ENCODE peak calls at places on chromosomes 16 and 17, in seven cellular contexts. One of them, this sample, is unnamed.
A peak's percentile ranks its signal among the peaks of the same experiment; 100 is the strongest.

GRCh38 chr17:45425984-45426413 is 6.7 kb downstream of the ARHGAP27 start:
- DNase-seq in heart right ventricle: no peak
- DNase-seq in upper lobe of right lung: no peak
- DNase-seq in kidney: peak; percentile 47
- DNase-seq in GM06990: no peak
- DNase-seq in cardiac muscle cell: no peak
- DNase-seq in nephron progenitor cell: no peak
- DNase-seq in this sample: no peak

GRCh38 chr17:81239714-81240555 is 817 bp downstream of the NDUFAF8 start:
- DNase-seq in heart right ventricle: no peak
- DNase-seq in upper lobe of right lung: no peak
- DNase-seq in kidney: no peak
- DNase-seq in GM06990: peak; percentile 72
- DNase-seq in cardiac muscle cell: no peak
- DNase-seq in nephron progenitor cell: no peak
- DNase-seq in this sample: no peak

GRCh38 chr17:44258811-44259351 is 9.1 kb downstream of the SLC4A1 start:
- DNase-seq in heart right ventricle: no peak
- DNase-seq in upper lobe of right lung: no peak
- DNase-seq in kidney: no peak
- DNase-seq in GM06990: no peak
- DNase-seq in cardiac muscle cell: no peak
- DNase-seq in nephron progenitor cell: no peak
- DNase-seq in this sample: no peak

GRCh38 chr17:73211745-73212144 is 18.9 kb downstream of the COG1 start:
- DNase-seq in heart right ventricle: no peak
- DNase-seq in upper lobe of right lung: no peak
- DNase-seq in kidney: no peak
- DNase-seq in GM06990: no peak
- DNase-seq in cardiac muscle cell: peak; percentile 54
- DNase-seq in nephron progenitor cell: no peak
- DNase-seq in this sample: no peak

GRCh38 chr16:30557397-30557949 is 701 bp downstream of the ZNF764 start:
- DNase-seq in heart right ventricle: no peak
- DNase-seq in upper lobe of right lung: no peak
- DNase-seq in kidney: no peak
- DNase-seq in GM06990: no peak
- DNase-seq in cardiac muscle cell: peak; percentile 8
- DNase-seq in nephron progenitor cell: no peak
- DNase-seq in this sample: no peak

GRCh38 chr17:27800522-27800921 is at the start of gene NOS2:
- DNase-seq in heart right ventricle: no peak
- DNase-seq in upper lobe of right lung: no peak
- DNase-seq in kidney: no peak
- DNase-seq in GM06990: no peak
- DNase-seq in cardiac muscle cell: no peak
- DNase-seq in nephron progenitor cell: no peak
- DNase-seq in this sample: no peak

GRCh38 chr16:57185446-57185944 is 344 bp downstream of the PSME3IP1 start:
- DNase-seq in heart right ventricle: peak; percentile 36
- DNase-seq in upper lobe of right lung: no peak
- DNase-seq in kidney: peak; percentile 83
- DNase-seq in GM06990: no peak
- DNase-seq in cardiac muscle cell: peak; percentile 68
- DNase-seq in nephron progenitor cell: peak; percentile 38
- DNase-seq in this sample: peak; percentile 4

GRCh38 chr17:40061532-40062038 is 1.2 kb upstream of the THRA start:
- DNase-seq in heart right ventricle: no peak
- DNase-seq in upper lobe of right lung: no peak
- DNase-seq in kidney: no peak
- DNase-seq in GM06990: no peak
- DNase-seq in cardiac muscle cell: no peak
- DNase-seq in nephron progenitor cell: no peak
- DNase-seq in this sample: no peak

GRCh38 chr17:76270127-76270592 is 5.0 kb downstream of the UBALD2 start:
- DNase-seq in heart right ventricle: no peak
- DNase-seq in upper lobe of right lung: no peak
- DNase-seq in kidney: peak; percentile 77
- DNase-seq in GM06990: peak; percentile 77
- DNase-seq in cardiac muscle cell: no peak
- DNase-seq in nephron progenitor cell: no peak
- DNase-seq in this sample: no peak

GRCh38 chr17:38569701-38570512 is 35.8 kb downstream of the SRCIN1 start:
- DNase-seq in heart right ventricle: no peak
- DNase-seq in upper lobe of right lung: no peak
- DNase-seq in kidney: no peak
- DNase-seq in GM06990: no peak
- DNase-seq in cardiac muscle cell: no peak
- DNase-seq in nephron progenitor cell: no peak
- DNase-seq in this sample: no peak

GRCh38 chr17:2947588-2947950 is 115.8 kb downstream of the OR1D5 start:
- DNase-seq in heart right ventricle: no peak
- DNase-seq in upper lobe of right lung: peak; percentile 52
- DNase-seq in kidney: peak; percentile 26
- DNase-seq in GM06990: no peak
- DNase-seq in cardiac muscle cell: no peak
- DNase-seq in nephron progenitor cell: no peak
- DNase-seq in this sample: no peak

GRCh38 chr17:7323731-7324437 is 5.3 kb downstream of the NEURL4 start:
- DNase-seq in heart right ventricle: peak; percentile 61
- DNase-seq in upper lobe of right lung: peak; percentile 77
- DNase-seq in kidney: peak; percentile 75
- DNase-seq in GM06990: peak; percentile 70
- DNase-seq in cardiac muscle cell: peak; percentile 40
- DNase-seq in nephron progenitor cell: peak; percentile 84
- DNase-seq in this sample: peak; percentile 77

DNA sequence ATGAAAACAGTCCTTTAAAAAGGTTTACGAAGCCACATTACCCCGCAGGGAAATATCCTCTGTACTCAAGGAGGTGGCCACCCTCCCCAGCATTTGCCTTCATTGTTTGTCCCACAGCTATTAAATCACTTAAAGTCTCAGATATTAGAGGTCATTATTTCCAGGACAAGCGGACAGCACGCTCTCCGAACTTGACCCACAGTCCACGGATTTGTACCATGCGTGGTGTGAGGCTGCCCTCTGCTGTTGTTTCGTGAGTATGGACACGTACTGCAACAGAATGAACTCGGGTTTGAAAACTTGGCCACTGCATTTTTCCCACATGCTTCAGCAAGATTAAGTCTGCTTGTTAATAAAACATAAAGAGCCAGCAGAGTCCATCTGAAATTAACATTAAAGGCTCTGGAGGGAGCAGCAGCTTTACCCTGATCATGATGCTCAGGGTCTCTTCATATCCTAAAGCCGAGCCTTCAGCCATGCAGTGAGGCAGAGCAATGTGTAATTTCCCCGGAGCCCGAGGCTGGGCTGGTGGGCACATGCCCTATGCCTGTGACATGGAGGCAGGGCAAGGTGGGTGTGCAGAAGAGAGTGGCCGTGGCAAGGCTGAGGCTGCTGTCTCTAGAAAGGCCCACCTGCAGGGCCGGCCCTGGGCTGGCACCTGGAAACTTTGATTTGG is 19.7 kb downstream of the MEAK7 start:
- DNase-seq in heart right ventricle: peak; percentile 76
- DNase-seq in upper lobe of right lung: peak; percentile 68
- DNase-seq in kidney: no peak
- DNase-seq in GM06990: no peak
- DNase-seq in cardiac muscle cell: peak; percentile 78
- DNase-seq in nephron progenitor cell: peak; percentile 75
- DNase-seq in this sample: peak; percentile 69
- TF ChIP-seq CTCF in heart right ventricle: peak; percentile 85
- TF ChIP-seq CTCF in upper lobe of right lung: peak; percentile 68
- TF ChIP-seq CTCF in kidney: peak; percentile 90
- TF ChIP-seq CTCF in GM06990: peak; percentile 47
- TF ChIP-seq CTCF in cardiac muscle cell: peak; percentile 83
- TF ChIP-seq CTCF in nephron progenitor cell: peak; percentile 84
- TF ChIP-seq CTCF in this sample: peak; percentile 95

GRCh38 chr17:37410357-37410756 is 3.7 kb downstream of the TADA2A start:
- DNase-seq in heart right ventricle: no peak
- DNase-seq in upper lobe of right lung: no peak
- DNase-seq in kidney: no peak
- DNase-seq in GM06990: no peak
- DNase-seq in cardiac muscle cell: no peak
- DNase-seq in nephron progenitor cell: no peak
- DNase-seq in this sample: no peak

GRCh38 chr17:37417852-37418251 is 11.2 kb downstream of the TADA2A start:
- DNase-seq in heart right ventricle: no peak
- DNase-seq in upper lobe of right lung: no peak
- DNase-seq in kidney: no peak
- DNase-seq in GM06990: no peak
- DNase-seq in cardiac muscle cell: no peak
- DNase-seq in nephron progenitor cell: no peak
- DNase-seq in this sample: no peak

GRCh38 chr17:37413875-37414519 is 7.3 kb downstream of the TADA2A start:
- DNase-seq in heart right ventricle: no peak
- DNase-seq in upper lobe of right lung: no peak
- DNase-seq in kidney: no peak
- DNase-seq in GM06990: no peak
- DNase-seq in cardiac muscle cell: no peak
- DNase-seq in nephron progenitor cell: no peak
- DNase-seq in this sample: no peak
- TF ChIP-seq CTCF in heart right ventricle: no peak
- TF ChIP-seq CTCF in upper lobe of right lung: peak; percentile 10
- TF ChIP-seq CTCF in kidney: no peak
- TF ChIP-seq CTCF in GM06990: no peak
- TF ChIP-seq CTCF in cardiac muscle cell: peak; percentile 28
- TF ChIP-seq CTCF in nephron progenitor cell: no peak
- TF ChIP-seq CTCF in this sample: peak; percentile 51

GRCh38 chr16:4477966-4478365 is 1.8 kb downstream of the HMOX2 start:
- DNase-seq in heart right ventricle: no peak
- DNase-seq in upper lobe of right lung: no peak
- DNase-seq in kidney: no peak
- DNase-seq in GM06990: no peak
- DNase-seq in cardiac muscle cell: peak; percentile 57
- DNase-seq in nephron progenitor cell: no peak
- DNase-seq in this sample: no peak

GRCh38 chr16:4472880-4473279 is 1.5 kb downstream of the NMRAL1 start:
- DNase-seq in heart right ventricle: no peak
- DNase-seq in upper lobe of right lung: no peak
- DNase-seq in kidney: no peak
- DNase-seq in GM06990: no peak
- DNase-seq in cardiac muscle cell: no peak
- DNase-seq in nephron progenitor cell: no peak
- DNase-seq in this sample: no peak

GRCh38 chr16:4471869-4472268 is 2.6 kb downstream of the NMRAL1 start:
- DNase-seq in heart right ventricle: no peak
- DNase-seq in upper lobe of right lung: no peak
- DNase-seq in kidney: no peak
- DNase-seq in GM06990: no peak
- DNase-seq in cardiac muscle cell: no peak
- DNase-seq in nephron progenitor cell: no peak
- DNase-seq in this sample: no peak

GRCh38 chr16:4475880-4476790 is at the start of gene HMOX2:
- DNase-seq in heart right ventricle: peak; percentile 95
- DNase-seq in upper lobe of right lung: peak; percentile 97
- DNase-seq in kidney: peak; percentile 97
- DNase-seq in GM06990: peak; percentile 98
- DNase-seq in cardiac muscle cell: peak; percentile 93
- DNase-seq in nephron progenitor cell: peak; percentile 91
- DNase-seq in this sample: peak; percentile 88

DNA sequence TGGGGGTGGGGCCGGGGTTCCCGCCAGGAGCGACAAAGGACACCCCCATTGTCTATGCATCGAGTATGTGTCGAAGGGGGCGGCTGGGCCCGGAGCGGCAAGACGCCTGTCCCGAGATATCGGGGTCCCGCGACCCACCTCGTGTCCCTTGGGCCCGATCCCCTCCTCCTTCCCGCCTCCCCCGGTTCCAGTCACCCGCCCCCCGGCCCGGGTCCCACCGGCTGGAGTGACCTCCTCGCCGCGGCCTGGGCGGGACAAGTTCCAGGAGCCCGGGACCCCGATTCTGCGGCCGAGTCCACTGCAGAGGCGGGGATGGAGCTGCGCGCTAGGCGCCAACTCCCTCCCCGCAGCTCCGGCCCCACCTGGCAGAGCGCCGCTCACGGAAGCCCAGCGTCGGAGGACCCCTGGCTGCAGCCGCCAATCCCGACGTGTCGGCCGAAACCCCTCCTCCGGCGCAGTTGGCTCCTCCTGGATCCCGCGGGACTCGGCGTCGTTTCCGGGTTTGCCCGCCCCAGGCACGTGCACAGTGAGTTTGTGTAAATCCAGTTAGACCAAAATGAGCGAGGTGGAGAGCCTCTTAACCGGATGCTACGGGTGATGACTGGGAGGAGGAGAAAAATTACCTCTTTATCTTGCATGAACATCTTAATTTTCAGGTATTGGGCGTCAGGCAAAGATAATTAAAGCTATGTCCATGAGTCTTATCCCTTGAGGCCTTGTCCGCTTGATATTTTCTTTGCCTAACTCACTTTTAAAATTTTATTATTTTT is at the start of gene NMRAL1:
- DNase-seq in heart right ventricle: peak; percentile 90
- DNase-seq in upper lobe of right lung: peak; percentile 96
- DNase-seq in kidney: peak; percentile 97
- DNase-seq in GM06990: peak; percentile 95
- DNase-seq in cardiac muscle cell: peak; percentile 96
- DNase-seq in nephron progenitor cell: peak; percentile 75
- DNase-seq in this sample: peak; percentile 75
- TF ChIP-seq CTCF in heart right ventricle: no peak
- TF ChIP-seq CTCF in upper lobe of right lung: no peak
- TF ChIP-seq CTCF in kidney: no peak
- TF ChIP-seq CTCF in GM06990: peak; percentile 6
- TF ChIP-seq CTCF in cardiac muscle cell: peak; percentile 5
- TF ChIP-seq CTCF in nephron progenitor cell: no peak
- TF ChIP-seq CTCF in this sample: no peak

GRCh38 chr16:1449201-1449788 is 4.9 kb upstream of the CCDC154 start:
- DNase-seq in heart right ventricle: no peak
- DNase-seq in upper lobe of right lung: no peak
- DNase-seq in kidney: no peak
- DNase-seq in GM06990: no peak
- DNase-seq in cardiac muscle cell: no peak
- DNase-seq in nephron progenitor cell: no peak
- DNase-seq in this sample: no peak

GRCh38 chr16:1448536-1449116 is 4.3 kb upstream of the CCDC154 start:
- DNase-seq in heart right ventricle: no peak
- DNase-seq in upper lobe of right lung: no peak
- DNase-seq in kidney: no peak
- DNase-seq in GM06990: no peak
- DNase-seq in cardiac muscle cell: no peak
- DNase-seq in nephron progenitor cell: no peak
- DNase-seq in this sample: no peak

GRCh38 chr16:1450841-1451240 is 6.5 kb upstream of the CCDC154 start:
- DNase-seq in heart right ventricle: no peak
- DNase-seq in upper lobe of right lung: no peak
- DNase-seq in kidney: no peak
- DNase-seq in GM06990: no peak
- DNase-seq in cardiac muscle cell: no peak
- DNase-seq in nephron progenitor cell: no peak
- DNase-seq in this sample: no peak

GRCh38 chr16:1451702-1452392 is 7.5 kb upstream of the CCDC154 start:
- DNase-seq in heart right ventricle: no peak
- DNase-seq in upper lobe of right lung: no peak
- DNase-seq in kidney: no peak
- DNase-seq in GM06990: no peak
- DNase-seq in cardiac muscle cell: no peak
- DNase-seq in nephron progenitor cell: no peak
- DNase-seq in this sample: no peak

DNA sequence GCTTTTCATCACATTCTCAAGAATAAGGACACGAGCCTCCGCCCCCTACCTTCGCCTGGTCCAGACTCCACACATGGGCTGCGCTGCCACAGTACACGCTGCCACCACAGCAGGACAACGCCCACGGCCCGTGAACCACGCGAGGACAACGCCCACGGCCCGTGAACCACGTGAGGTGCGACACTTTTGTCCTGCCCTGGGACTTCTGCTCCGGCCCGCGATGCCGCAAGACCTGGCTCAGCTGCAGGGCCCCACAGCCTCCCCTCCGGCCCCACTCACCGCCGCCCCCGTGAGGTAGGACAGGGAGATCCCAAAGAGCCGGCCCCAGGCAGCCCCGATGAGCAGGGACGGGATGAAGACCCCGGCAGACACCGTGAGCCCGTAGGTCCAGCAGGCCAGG is 5.9 kb upstream of the CCDC154 start:
- DNase-seq in heart right ventricle: no peak
- DNase-seq in upper lobe of right lung: no peak
- DNase-seq in kidney: no peak
- DNase-seq in GM06990: no peak
- DNase-seq in cardiac muscle cell: no peak
- DNase-seq in nephron progenitor cell: no peak
- DNase-seq in this sample: no peak
- TF ChIP-seq CTCF in heart right ventricle: no peak
- TF ChIP-seq CTCF in upper lobe of right lung: no peak
- TF ChIP-seq CTCF in kidney: no peak
- TF ChIP-seq CTCF in GM06990: peak; percentile 11
- TF ChIP-seq CTCF in cardiac muscle cell: no peak
- TF ChIP-seq CTCF in nephron progenitor cell: no peak
- TF ChIP-seq CTCF in this sample: no peak

This sample was measured in neural crest cell.